ENCODE peak calls at places on chromosome X, in seven cellular contexts. X is Kasumi-1; S is fibroblast of mammary gland; W is MCF 10A; P is NCI-H1436; H is effector memory CD4-positive, alpha-beta T cell; M is Right ventricle myocardium superior. C is an unnamed sample.

GRCh38 chrX:28586291-28586690 is 955 bp upstream of the IL1RAPL1 start:
- DNase-seq in M (peak; percentile 34), X (no peak), P (no peak), H (no peak), S (no peak), W (no peak), C (no peak)

GRCh38 chrX:71941771-71942170 is 31.1 kb downstream of the NHSL2 start:
- DNase-seq in M (peak; percentile 62), S (peak; percentile 83), W (peak; percentile 37), H (no peak), X (no peak), P (no peak), C (no peak)

GRCh38 chrX:155951237-155951789 is 46.2 kb upstream of the IL9R start:
- DNase-seq in X (no peak), S (no peak), P (no peak), H (no peak), W (no peak), M (no peak), C (no peak)

GRCh38 chrX:155334486-155335316 is at the start of gene CLIC2:
- DNase-seq in M (peak; percentile 41), S (peak; percentile 95), H (no peak), X (no peak), P (no peak), W (peak; percentile 92), C (peak; percentile 20)

GRCh38 chrX:45755719-45756118 is 555.0 kb upstream of the DIPK2B start:
- DNase-seq in M (no peak), W (no peak), X (no peak), H (no peak), S (no peak), P (no peak), C (no peak)

GRCh38 chrX:70592091-70592490 is 147.5 kb downstream of the DLG3 start:
- DNase-seq in P (no peak), X (no peak), M (no peak), H (no peak), W (peak; percentile 87), S (peak; percentile 82), C (peak; percentile 84)

GRCh38 chrX:23403849-23404248 is 69.2 kb downstream of the PTCHD1 start:
- DNase-seq in S (no peak), X (peak; percentile 0), P (no peak), M (no peak), W (peak; percentile 10), H (no peak), C (no peak)

GRCh38 chrX:11334165-11334564 is 41.0 kb downstream of the AMELX start:
- DNase-seq in H (no peak), W (no peak), X (no peak), S (peak; percentile 20), P (no peak), M (no peak), C (peak; percentile 65)

GRCh38 chrX:136497556-136498048 is at the start of gene HTATSF1:
- DNase-seq in X (no peak), W (peak; percentile 30), S (no peak), P (no peak), H (no peak), M (peak; percentile 41), C (no peak)

GRCh38 chrX:26783512-26784225 is 567.7 kb downstream of the MAGEB5 start:
- DNase-seq in S (peak; percentile 27), P (no peak), X (peak; percentile 18), W (peak; percentile 44), M (no peak), H (no peak), C (peak; percentile 5)

GRCh38 chrX:109199726-109200125 is 282.2 kb downstream of the GUCY2F start:
- DNase-seq in H (no peak), W (peak; percentile 40), P (no peak), S (peak; percentile 49), M (no peak), X (no peak), C (peak; percentile 1)

GRCh38 chrX:153862369-153863250 is 23.4 kb downstream of the L1CAM start:
- DNase-seq in S (no peak), H (no peak), M (no peak), P (no peak), X (no peak), W (no peak), C (no peak)

GRCh38 chrX:153426204-153426603 is 14.9 kb downstream of the ZFP92 start:
- DNase-seq in M (no peak), P (no peak), W (no peak), H (no peak), X (no peak), S (no peak), C (no peak)

GRCh38 chrX:137227164-137227563 is 193.4 kb upstream of the GPR101 start:
- DNase-seq in M (peak; percentile 27), P (no peak), X (no peak), H (no peak), S (no peak), W (peak; percentile 9), C (no peak)

GRCh38 chrX:143047511-143047910 is 21.8 kb downstream of the SPANXN4 start:
- DNase-seq in X (no peak), W (no peak), P (no peak), H (no peak), M (no peak), S (no peak), C (no peak)

GRCh38 chrX:41526925-41527324 is 79.8 kb downstream of the NYX start:
- DNase-seq in S (peak; percentile 54), P (no peak), X (no peak), H (no peak), W (no peak), M (no peak), C (peak; percentile 23)